ENCODE peak calls at places on chromosomes 1 and 21, in eight cellular contexts. D, W, E, A, L, Z, T and B are unnamed samples.

GRCh38 chr1:76005755-76006154 is 68.8 kb upstream of the ST6GALNAC3 start:
- DNase-seq in D (no peak), W (no peak), E (no peak), A (no peak), L (no peak), Z (no peak), T (no peak), B (no peak)

GRCh38 chr1:181391297-181391905 is 91.9 kb upstream of the CACNA1E start:
- DNase-seq in D (no peak), W (no peak), E (no peak), A (no peak), L (no peak), Z (no peak), T (no peak), B (no peak)

GRCh38 chr1:44571712-44572571 is 102.3 kb downstream of the TMEM53 start:
- DNase-seq in D (no peak), W (peak; percentile 10), E (no peak), A (no peak), L (no peak), Z (no peak), T (no peak), B (no peak)

GRCh38 chr1:181163662-181164061 is 75.2 kb downstream of the IER5 start:
- DNase-seq in D (no peak), W (no peak), E (no peak), A (no peak), L (no peak), Z (no peak), T (no peak), B (no peak)

GRCh38 chr1:21508580-21509350 is 458 bp upstream of the ALPL start:
- DNase-seq in D (peak; percentile 85), W (peak; percentile 81), E (no peak), A (peak; percentile 72), L (no peak), Z (peak; percentile 76), T (no peak), B (no peak)

GRCh38 chr1:24966724-24967346 is 36.8 kb upstream of the RUNX3 start:
- DNase-seq in D (no peak), W (no peak), E (peak; percentile 48), A (no peak), L (no peak), Z (no peak), T (no peak), B (no peak)

GRCh38 chr1:15703562-15703961 is 19.4 kb downstream of the PLEKHM2 start:
- DNase-seq in D (peak; percentile 81), W (peak; percentile 62), E (no peak), A (peak; percentile 83), L (no peak), Z (peak; percentile 74), T (peak; percentile 56), B (no peak)

GRCh38 chr1:24086466-24086865 is 25.5 kb downstream of the MYOM3 start:
- DNase-seq in D (peak; percentile 21), W (no peak), E (no peak), A (peak; percentile 5), L (no peak), Z (no peak), T (no peak), B (no peak)

GRCh38 chr1:225409051-225409450 is 18.8 kb downstream of the LBR start:
- DNase-seq in D (no peak), W (no peak), E (no peak), A (no peak), L (no peak), Z (no peak), T (no peak), B (no peak)

GRCh38 chr1:184287001-184287400 is 99.8 kb upstream of the C1orf21 start:
- DNase-seq in D (no peak), W (no peak), E (no peak), A (no peak), L (no peak), Z (no peak), T (peak; percentile 37), B (no peak)

GRCh38 chr1:207497951-207498350 is 2.0 kb downstream of the CR1 start:
- DNase-seq in D (no peak), W (no peak), E (no peak), A (no peak), L (no peak), Z (no peak), T (no peak), B (no peak)

DNA sequence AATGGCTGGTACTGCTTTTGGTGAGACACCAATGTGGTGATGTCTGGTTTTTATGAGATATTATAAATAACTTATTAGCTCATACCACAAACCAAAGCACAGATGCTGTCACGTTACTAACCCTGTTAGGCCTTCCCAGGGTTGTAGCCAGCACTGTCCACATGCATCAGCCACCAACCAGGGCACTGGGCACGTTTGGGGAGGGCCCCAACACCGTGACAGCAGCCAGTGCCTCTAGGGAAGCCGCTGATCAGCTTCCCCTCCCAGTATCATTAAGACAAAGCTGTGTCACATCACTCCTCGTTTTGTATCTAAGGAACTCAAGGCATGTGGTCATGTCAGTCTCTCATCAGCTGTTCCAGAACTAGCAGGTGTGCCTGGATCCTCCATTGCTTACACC is 13.9 kb downstream of the URB1 start:
- DNase-seq in D (no peak), W (no peak), E (no peak), A (peak; percentile 26), L (no peak), Z (peak; percentile 49), T (no peak), B (no peak)
- H3K27ac ChIP-seq in D (peak overlapping the region; percentile 41), W (no peak overlapping the region), E (no peak overlapping the region), A (peak overlapping the region; percentile 75), L (no peak overlapping the region), Z (peak overlapping the region; percentile 73), T (no peak overlapping the region), B (no peak overlapping the region)

DNA sequence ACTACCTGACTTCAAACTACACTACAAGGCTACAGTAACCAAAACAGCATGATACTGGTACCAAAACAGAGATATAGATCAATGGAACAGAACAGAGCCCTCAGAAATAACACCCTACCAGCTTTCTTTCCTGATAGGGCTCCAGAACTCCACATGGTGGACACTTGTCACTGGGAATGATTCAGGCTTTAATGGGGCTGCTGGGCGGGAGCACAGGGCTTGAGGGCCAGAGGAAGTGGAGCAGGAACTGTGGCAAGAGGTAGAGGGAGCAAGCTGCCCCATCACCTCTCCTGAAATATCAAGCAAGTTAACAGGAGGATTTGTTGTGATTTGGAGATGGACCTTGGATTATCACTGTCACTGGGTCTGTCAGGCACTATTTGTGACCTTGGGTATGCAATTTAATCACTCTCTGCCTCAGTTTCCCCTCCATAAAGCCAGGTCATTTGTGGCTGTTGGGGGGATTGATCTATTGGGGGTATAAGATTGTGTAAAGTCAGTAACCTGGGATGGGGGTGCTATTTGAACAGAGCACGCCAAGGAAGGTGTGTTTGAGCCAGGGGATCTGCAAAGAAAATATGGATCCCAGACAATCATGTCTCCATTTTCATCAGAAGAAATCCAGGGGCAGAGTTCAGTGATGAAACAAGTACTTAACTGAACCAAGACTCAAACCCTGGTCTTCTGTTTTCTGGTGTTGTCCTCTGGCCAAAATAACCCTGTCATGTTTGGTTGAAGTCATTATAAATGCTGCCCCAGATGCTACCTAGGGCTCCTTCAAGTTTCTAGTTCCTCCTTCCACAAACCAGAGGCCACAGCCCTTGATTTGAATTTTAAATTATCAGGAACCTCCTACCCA is 25.2 kb downstream of the ETS2 start:
- DNase-seq in D (no peak), W (no peak), E (no peak), A (no peak), L (no peak), Z (no peak), T (no peak), B (no peak)
- H3K27ac ChIP-seq in D (peak overlapping the region; percentile 20), W (peak overlapping the region; percentile 26), E (no peak overlapping the region), A (peak overlapping the region; percentile 56), L (peak overlapping the region; percentile 77), Z (peak overlapping the region; percentile 35), T (peak overlapping the region; percentile 72), B (peak overlapping the region; percentile 78)

GRCh38 chr1:84692391-84692790 is 2.1 kb upstream of the SSX2IP start:
- DNase-seq in D (no peak), W (no peak), E (no peak), A (no peak), L (no peak), Z (no peak), T (no peak), B (no peak)

GRCh38 chr1:84690397-84691138 is at the start of gene SSX2IP:
- DNase-seq in D (peak; percentile 99), W (peak; percentile 99), E (peak; percentile 92), A (peak; percentile 98), L (peak; percentile 80), Z (peak; percentile 99), T (peak; percentile 83), B (peak; percentile 83)

GRCh38 chr1:84689514-84690396 is 506 bp downstream of the SSX2IP start:
- DNase-seq in D (peak; percentile 74), W (peak; percentile 69), E (no peak), A (peak; percentile 46), L (no peak), Z (peak; percentile 50), T (no peak), B (no peak)

GRCh38 chr1:84693009-84693408 is 2.7 kb upstream of the SSX2IP start:
- DNase-seq in D (no peak), W (no peak), E (no peak), A (no peak), L (no peak), Z (no peak), T (no peak), B (no peak)

GRCh38 chr1:84691139-84691783 is 1.0 kb upstream of the SSX2IP start:
- DNase-seq in D (no peak), W (no peak), E (no peak), A (no peak), L (no peak), Z (no peak), T (no peak), B (no peak)
- H3K27ac ChIP-seq in D (peak overlapping the region; percentile 67), W (peak overlapping the region; percentile 84), E (peak overlapping the region; percentile 73), A (peak overlapping the region; percentile 75), L (peak overlapping the region; percentile 90), Z (peak overlapping the region; percentile 90), T (peak overlapping the region; percentile 19), B (no peak overlapping the region)

GRCh38 chr1:96488777-96489176 is 232.8 kb upstream of the PTBP2 start:
- DNase-seq in D (no peak), W (no peak), E (no peak), A (no peak), L (no peak), Z (no peak), T (no peak), B (no peak)

GRCh38 chr1:96492236-96492635 is 229.3 kb upstream of the PTBP2 start:
- DNase-seq in D (no peak), W (no peak), E (no peak), A (no peak), L (no peak), Z (no peak), T (no peak), B (no peak)

GRCh38 chr1:96487961-96488360 is 233.6 kb upstream of the PTBP2 start:
- DNase-seq in D (no peak), W (peak; percentile 21), E (no peak), A (no peak), L (no peak), Z (no peak), T (no peak), B (no peak)

GRCh38 chr1:96482615-96483014 is 239.0 kb upstream of the PTBP2 start:
- DNase-seq in D (no peak), W (no peak), E (no peak), A (no peak), L (no peak), Z (no peak), T (no peak), B (no peak)

DNA sequence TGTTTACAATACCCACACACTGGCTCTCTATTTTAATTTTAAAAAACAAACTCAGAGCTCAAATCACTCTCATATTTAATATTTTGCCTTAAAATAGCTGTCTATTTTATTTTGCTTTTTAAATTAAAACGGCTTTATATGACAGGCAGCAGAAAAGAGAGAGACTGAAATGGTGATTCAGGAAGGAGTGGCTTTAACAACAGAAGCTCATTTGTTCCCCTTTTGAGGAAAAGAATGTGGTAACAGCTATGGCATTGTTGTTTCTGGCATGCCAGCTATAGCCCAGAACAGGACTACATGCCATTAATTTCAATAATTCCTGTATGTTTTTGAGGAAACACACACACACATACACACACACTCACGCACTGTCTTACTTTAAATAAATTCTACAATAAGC is 234.2 kb upstream of the PTBP2 start:
- DNase-seq in D (no peak), W (no peak), E (peak; percentile 13), A (no peak), L (no peak), Z (no peak), T (peak; percentile 40), B (no peak)
- H3K27ac ChIP-seq in D (no peak overlapping the region), W (peak overlapping the region; percentile 55), E (no peak overlapping the region), A (no peak overlapping the region), L (no peak overlapping the region), Z (no peak overlapping the region), T (peak overlapping the region; percentile 54), B (peak overlapping the region; percentile 38)